ENCODE peak calls at places on chromosomes 4 and X, in five cellular contexts. S is MM.1S, O is heart right ventricle, W is body of pancreas, B is neural progenitor cell. D is an unnamed sample.

GRCh38 chrX:57930051-57930450 is 19.8 kb upstream of the ZXDA start:
- DNase-seq in S (peak; percentile 37), O (no peak), W (no peak), B (no peak), D (no peak)

GRCh38 chr4:48767055-48767454 is 13.0 kb downstream of the FRYL start:
- DNase-seq in S (no peak), O (no peak), W (no peak), B (no peak), D (no peak)

GRCh38 chr4:180827610-180828009 is 1415.6 kb upstream of the TENM3 start:
- DNase-seq in S (no peak), O (no peak), W (no peak), B (no peak), D (no peak)

GRCh38 chr4:10096201-10096975 is 20.2 kb downstream of the WDR1 start:
- DNase-seq in S (peak; percentile 98), O (peak; percentile 63), W (peak; percentile 71), B (no peak), D (peak; percentile 64)

GRCh38 chr4:144582105-144582850 is 63.7 kb upstream of the HHIP start:
- DNase-seq in S (no peak), O (no peak), W (no peak), B (no peak), D (no peak)

GRCh38 chrX:139770366-139770765 is 62.4 kb upstream of the MCF2 start:
- DNase-seq in S (no peak), O (no peak), W (no peak), B (no peak), D (no peak)

GRCh38 chr4:111274060-111274459 is 651.2 kb upstream of the PITX2 start:
- DNase-seq in S (no peak), O (no peak), W (no peak), B (no peak), D (no peak)

GRCh38 chr4:146477054-146477453 is 44.7 kb downstream of the SLC10A7 start:
- DNase-seq in S (no peak), O (no peak), W (no peak), B (no peak), D (no peak)

GRCh38 chr4:37802068-37802666 is 24.3 kb upstream of the PGM2 start:
- DNase-seq in S (peak; percentile 19), O (no peak), W (peak; percentile 75), B (peak; percentile 77), D (peak; percentile 55)

GRCh38 chr4:127618427-127618826 is 14.3 kb upstream of the INTU start:
- DNase-seq in S (no peak), O (no peak), W (no peak), B (no peak), D (no peak)

GRCh38 chr4:174592985-174593335 is 70.7 kb upstream of the HPGD start:
- DNase-seq in S (no peak), O (no peak), W (peak; percentile 4), B (no peak), D (no peak)

GRCh38 chrX:45731448-45731847 is 530.8 kb upstream of the DIPK2B start:
- DNase-seq in S (no peak), O (no peak), W (no peak), B (no peak), D (no peak)

GRCh38 chr4:8537041-8537461 is 43.1 kb upstream of the GPR78 start:
- DNase-seq in S (no peak), O (no peak), W (peak; percentile 83), B (no peak), D (peak; percentile 81)

GRCh38 chrX:103687073-103687695 is 685 bp upstream of the MORF4L2 start:
- DNase-seq in S (peak; percentile 81), O (peak; percentile 89), W (peak; percentile 88), B (peak; percentile 91), D (peak; percentile 86)

GRCh38 chr4:3834186-3834920 is 68.2 kb downstream of the ADRA2C start:
- DNase-seq in S (no peak), O (no peak), W (no peak), B (no peak), D (no peak)

GRCh38 chr4:9989918-9990635 is 31.2 kb downstream of the SLC2A9 start:
- DNase-seq in S (no peak), O (peak; percentile 55), W (no peak), B (no peak), D (no peak)

GRCh38 chr4:10347815-10348214 is 109.4 kb downstream of the ZNF518B start:
- DNase-seq in S (no peak), O (no peak), W (no peak), B (no peak), D (no peak)

GRCh38 chr4:106266201-106266600 is 49.8 kb downstream of the TBCK start:
- DNase-seq in S (peak; percentile 52), O (no peak), W (no peak), B (no peak), D (no peak)

GRCh38 chrX:149987613-149988012 is 49.3 kb upstream of the EOLA2 start:
- DNase-seq in S (no peak), O (no peak), W (no peak), B (no peak), D (no peak)

GRCh38 chr4:177001271-177002175 is 208.8 kb upstream of the VEGFC start:
- DNase-seq in S (no peak), O (no peak), W (no peak), B (no peak), D (no peak)

GRCh38 chrX:24131476-24131875 is 18.1 kb upstream of the ZFX start:
- DNase-seq in S (no peak), O (no peak), W (no peak), B (no peak), D (no peak)

GRCh38 chr4:128810331-128810870 is 901 bp downstream of the JADE1 start:
- DNase-seq in S (peak; percentile 69), O (no peak), W (peak; percentile 74), B (peak; percentile 23), D (no peak)

GRCh38 chr4:146095091-146095690 is 80.3 kb upstream of the LSM6 start:
- DNase-seq in S (peak; percentile 35), O (no peak), W (peak; percentile 30), B (peak; percentile 82), D (peak; percentile 33)

GRCh38 chrX:37871626-37872302 is 24.4 kb upstream of the DYNLT3 start:
- DNase-seq in S (no peak), O (no peak), W (peak; percentile 3), B (no peak), D (no peak)

GRCh38 chr4:101019941-101020401 is 327.4 kb downstream of the PPP3CA start:
- DNase-seq in S (peak; percentile 46), O (no peak), W (no peak), B (no peak), D (no peak)

GRCh38 chr4:39698424-39699009 is 581 bp downstream of the UBE2K start:
- DNase-seq in S (peak; percentile 21), O (peak; percentile 46), W (peak; percentile 53), B (peak; percentile 77), D (peak; percentile 54)

GRCh38 chrX:63922221-63922620 is 137.2 kb upstream of the ARHGEF9 start:
- DNase-seq in S (no peak), O (no peak), W (no peak), B (no peak), D (no peak)

GRCh38 chr4:113646456-113646809 is 115.1 kb downstream of the CAMK2D start:
- DNase-seq in S (no peak), O (peak; percentile 15), W (no peak), B (peak; percentile 57), D (no peak)

GRCh38 chrX:9670136-9670905 is 95.3 kb downstream of the GPR143 start:
- DNase-seq in S (no peak), O (no peak), W (no peak), B (no peak), D (no peak)

GRCh38 chr4:5958199-5958735 is 60.0 kb downstream of the C4orf50 start:
- DNase-seq in S (no peak), O (no peak), W (no peak), B (no peak), D (no peak)
- H3K4me1 ChIP-seq in S (peaks cover 16% of the 10 kb centered on the region), O (no peaks in the 10 kb centered on the region), W (peaks cover 22% of the 10 kb centered on the region), B (peaks cover 49% of the 10 kb centered on the region), D (no peaks in the 10 kb centered on the region)

GRCh38 chrX:78125148-78125547 is 14.3 kb downstream of the TAF9B start:
- DNase-seq in S (no peak), O (no peak), W (no peak), B (no peak), D (no peak)

GRCh38 chrX:78131117-78131516 is 8.3 kb downstream of the TAF9B start:
- DNase-seq in S (no peak), O (no peak), W (no peak), B (no peak), D (no peak)

GRCh38 chrX:78130396-78130795 is 9.1 kb downstream of the TAF9B start:
- DNase-seq in S (no peak), O (no peak), W (no peak), B (no peak), D (no peak)

GRCh38 chrX:78133561-78133960 is 5.9 kb downstream of the TAF9B start:
- DNase-seq in S (no peak), O (no peak), W (no peak), B (no peak), D (no peak)

GRCh38 chrX:78129714-78130113 is 9.7 kb downstream of the TAF9B start:
- DNase-seq in S (no peak), O (no peak), W (no peak), B (no peak), D (no peak)
- H3K36me3 ChIP-seq in S (no peaks in the 10 kb centered on the region), O (peaks cover 94% of the 10 kb centered on the region), W (no peaks in the 10 kb centered on the region), B (no peaks in the 10 kb centered on the region), D (peaks cover 5% of the 10 kb centered on the region)

GRCh38 chr4:6676722-6677558 is 16.7 kb upstream of the S100P start:
- DNase-seq in S (no peak), O (no peak), W (no peak), B (no peak), D (no peak)
- H3K4me3 ChIP-seq in S (no peak overlapping the region), O (no peak overlapping the region), W (no peak overlapping the region), B (no peak overlapping the region), D (no peak overlapping the region)

GRCh38 chr4:168867128-168867527 is 142.9 kb downstream of the CBR4 start:
- DNase-seq in S (no peak), O (no peak), W (no peak), B (no peak), D (no peak)

GRCh38 chr4:168863719-168864632 is 146.1 kb downstream of the CBR4 start:
- DNase-seq in S (no peak), O (no peak), W (no peak), B (no peak), D (no peak)

GRCh38 chr4:168866635-168867034 is 143.4 kb downstream of the CBR4 start:
- DNase-seq in S (no peak), O (no peak), W (no peak), B (no peak), D (no peak)

GRCh38 chr4:168865854-168866253 is 144.2 kb downstream of the CBR4 start:
- DNase-seq in S (no peak), O (no peak), W (no peak), B (no peak), D (no peak)

DNA sequence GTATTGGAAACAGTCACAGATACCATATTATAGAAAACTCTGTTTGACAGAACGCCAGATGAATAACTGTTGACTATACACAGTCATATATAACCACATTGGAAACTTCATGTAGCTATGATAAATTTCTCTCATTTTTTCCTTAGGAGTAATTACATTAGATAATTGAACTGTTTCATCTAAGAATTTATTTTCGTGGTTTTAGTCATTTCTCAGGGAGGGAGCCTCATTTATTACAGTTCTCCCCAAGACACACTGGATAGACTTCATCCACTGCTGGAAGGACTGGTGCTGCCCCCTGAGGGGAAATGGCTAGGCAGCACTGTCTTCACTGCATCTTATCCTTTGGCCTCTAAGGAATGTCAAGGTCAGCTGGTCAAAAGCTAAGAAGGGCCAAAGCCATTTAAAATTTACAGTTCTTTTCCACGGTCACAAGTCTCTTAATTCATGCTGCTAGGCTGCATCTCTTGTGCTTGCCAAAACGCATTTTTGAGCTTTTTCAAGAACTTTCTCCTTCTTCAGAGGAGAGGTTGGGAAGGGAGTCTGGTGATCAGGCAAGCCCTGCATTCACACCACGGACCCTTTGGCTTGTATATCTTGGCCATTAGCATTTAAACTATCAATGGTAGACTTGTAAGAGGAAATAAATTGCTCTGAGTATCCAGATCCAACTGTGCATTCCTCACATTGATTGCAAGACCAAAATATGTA is 145.1 kb downstream of the CBR4 start:
- DNase-seq in S (no peak), O (no peak), W (no peak), B (no peak), D (no peak)
- H3K4me1 ChIP-seq in S (no peaks in the 10 kb centered on the region), O (peaks cover 18% of the 10 kb centered on the region), W (no peaks in the 10 kb centered on the region), B (peaks cover 3% of the 10 kb centered on the region), D (peaks cover 3% of the 10 kb centered on the region)